ENCODE peak calls at places on chromosomes 11 and 22, in seven cellular contexts. One of them, this sample, is unnamed.

GRCh38 chr11:20355221-20356219 is 8.0 kb upstream of the HTATIP2 start:
- DNase-seq in activated CD8-positive, alpha-beta T cell treated with anti-CD3 and anti-CD28 coated beads, Interleukin-2, amount 10 ng/mL, durations not matched to agents 7 days and 5 days: peak; percentile 59
- DNase-seq in endothelial cell of umbilical vein: peak; percentile 64
- DNase-seq in PC-3: peak; percentile 68
- DNase-seq in NCI-H1105: no peak
- DNase-seq in activated gamma-delta T cell treated with anti-CD3 and anti-CD28 coated beads, Interleukin-2, amount 50 U/mL, for 16 hours: no peak
- DNase-seq in AG20443: peak; percentile 62
- DNase-seq in this sample: peak; percentile 10

GRCh38 chr11:30508594-30508993 is 77.6 kb downstream of the MPPED2 start:
- DNase-seq in activated CD8-positive, alpha-beta T cell treated with anti-CD3 and anti-CD28 coated beads, Interleukin-2, amount 10 ng/mL, durations not matched to agents 7 days and 5 days: no peak
- DNase-seq in endothelial cell of umbilical vein: no peak
- DNase-seq in PC-3: no peak
- DNase-seq in NCI-H1105: no peak
- DNase-seq in activated gamma-delta T cell treated with anti-CD3 and anti-CD28 coated beads, Interleukin-2, amount 50 U/mL, for 16 hours: no peak
- DNase-seq in AG20443: no peak
- DNase-seq in this sample: no peak

GRCh38 chr22:17205432-17205831 is 13.8 kb downstream of the ADA2 start:
- DNase-seq in activated CD8-positive, alpha-beta T cell treated with anti-CD3 and anti-CD28 coated beads, Interleukin-2, amount 10 ng/mL, durations not matched to agents 7 days and 5 days: no peak
- DNase-seq in endothelial cell of umbilical vein: no peak
- DNase-seq in PC-3: no peak
- DNase-seq in NCI-H1105: peak; percentile 17
- DNase-seq in activated gamma-delta T cell treated with anti-CD3 and anti-CD28 coated beads, Interleukin-2, amount 50 U/mL, for 16 hours: no peak
- DNase-seq in AG20443: no peak
- DNase-seq in this sample: no peak

GRCh38 chr11:11916981-11917399 is 75.2 kb downstream of the USP47 start:
- DNase-seq in activated CD8-positive, alpha-beta T cell treated with anti-CD3 and anti-CD28 coated beads, Interleukin-2, amount 10 ng/mL, durations not matched to agents 7 days and 5 days: no peak
- DNase-seq in endothelial cell of umbilical vein: no peak
- DNase-seq in PC-3: peak; percentile 55
- DNase-seq in NCI-H1105: no peak
- DNase-seq in activated gamma-delta T cell treated with anti-CD3 and anti-CD28 coated beads, Interleukin-2, amount 50 U/mL, for 16 hours: no peak
- DNase-seq in AG20443: peak; percentile 50
- DNase-seq in this sample: no peak

GRCh38 chr11:99584822-99585221 is 564.1 kb downstream of the CNTN5 start:
- DNase-seq in activated CD8-positive, alpha-beta T cell treated with anti-CD3 and anti-CD28 coated beads, Interleukin-2, amount 10 ng/mL, durations not matched to agents 7 days and 5 days: no peak
- DNase-seq in endothelial cell of umbilical vein: no peak
- DNase-seq in PC-3: peak; percentile 17
- DNase-seq in NCI-H1105: no peak
- DNase-seq in activated gamma-delta T cell treated with anti-CD3 and anti-CD28 coated beads, Interleukin-2, amount 50 U/mL, for 16 hours: no peak
- DNase-seq in AG20443: no peak
- DNase-seq in this sample: no peak

GRCh38 chr11:44899959-44900358 is 50.7 kb downstream of the TP53I11 start:
- DNase-seq in activated CD8-positive, alpha-beta T cell treated with anti-CD3 and anti-CD28 coated beads, Interleukin-2, amount 10 ng/mL, durations not matched to agents 7 days and 5 days: no peak
- DNase-seq in endothelial cell of umbilical vein: peak; percentile 56
- DNase-seq in PC-3: peak; percentile 39
- DNase-seq in NCI-H1105: no peak
- DNase-seq in activated gamma-delta T cell treated with anti-CD3 and anti-CD28 coated beads, Interleukin-2, amount 50 U/mL, for 16 hours: no peak
- DNase-seq in AG20443: peak; percentile 65
- DNase-seq in this sample: peak; percentile 16

GRCh38 chr11:87301785-87302540 is 264.2 kb downstream of the TMEM135 start:
- DNase-seq in activated CD8-positive, alpha-beta T cell treated with anti-CD3 and anti-CD28 coated beads, Interleukin-2, amount 10 ng/mL, durations not matched to agents 7 days and 5 days: no peak
- DNase-seq in endothelial cell of umbilical vein: peak; percentile 34
- DNase-seq in PC-3: no peak
- DNase-seq in NCI-H1105: no peak
- DNase-seq in activated gamma-delta T cell treated with anti-CD3 and anti-CD28 coated beads, Interleukin-2, amount 50 U/mL, for 16 hours: no peak
- DNase-seq in AG20443: no peak
- DNase-seq in this sample: no peak

GRCh38 chr11:113349528-113349927 is 35.1 kb downstream of the TTC12 start:
- DNase-seq in activated CD8-positive, alpha-beta T cell treated with anti-CD3 and anti-CD28 coated beads, Interleukin-2, amount 10 ng/mL, durations not matched to agents 7 days and 5 days: no peak
- DNase-seq in endothelial cell of umbilical vein: no peak
- DNase-seq in PC-3: no peak
- DNase-seq in NCI-H1105: no peak
- DNase-seq in activated gamma-delta T cell treated with anti-CD3 and anti-CD28 coated beads, Interleukin-2, amount 50 U/mL, for 16 hours: no peak
- DNase-seq in AG20443: no peak
- DNase-seq in this sample: no peak

GRCh38 chr11:116986521-116987105 is 111.6 kb downstream of the SIK3 start:
- DNase-seq in activated CD8-positive, alpha-beta T cell treated with anti-CD3 and anti-CD28 coated beads, Interleukin-2, amount 10 ng/mL, durations not matched to agents 7 days and 5 days: no peak
- DNase-seq in endothelial cell of umbilical vein: no peak
- DNase-seq in PC-3: peak; percentile 97
- DNase-seq in NCI-H1105: no peak
- DNase-seq in activated gamma-delta T cell treated with anti-CD3 and anti-CD28 coated beads, Interleukin-2, amount 50 U/mL, for 16 hours: no peak
- DNase-seq in AG20443: peak; percentile 57
- DNase-seq in this sample: no peak

GRCh38 chr11:45321031-45321595 is 35.0 kb upstream of the SYT13 start:
- DNase-seq in activated CD8-positive, alpha-beta T cell treated with anti-CD3 and anti-CD28 coated beads, Interleukin-2, amount 10 ng/mL, durations not matched to agents 7 days and 5 days: no peak
- DNase-seq in endothelial cell of umbilical vein: no peak
- DNase-seq in PC-3: no peak
- DNase-seq in NCI-H1105: no peak
- DNase-seq in activated gamma-delta T cell treated with anti-CD3 and anti-CD28 coated beads, Interleukin-2, amount 50 U/mL, for 16 hours: no peak
- DNase-seq in AG20443: no peak
- DNase-seq in this sample: no peak

GRCh38 chr11:2827256-2827655 is 58.3 kb downstream of the CDKN1C start:
- DNase-seq in activated CD8-positive, alpha-beta T cell treated with anti-CD3 and anti-CD28 coated beads, Interleukin-2, amount 10 ng/mL, durations not matched to agents 7 days and 5 days: no peak
- DNase-seq in endothelial cell of umbilical vein: no peak
- DNase-seq in PC-3: no peak
- DNase-seq in NCI-H1105: no peak
- DNase-seq in activated gamma-delta T cell treated with anti-CD3 and anti-CD28 coated beads, Interleukin-2, amount 50 U/mL, for 16 hours: no peak
- DNase-seq in AG20443: no peak
- DNase-seq in this sample: no peak

GRCh38 chr11:3123316-3123715 is 41.8 kb downstream of the OSBPL5 start:
- DNase-seq in activated CD8-positive, alpha-beta T cell treated with anti-CD3 and anti-CD28 coated beads, Interleukin-2, amount 10 ng/mL, durations not matched to agents 7 days and 5 days: no peak
- DNase-seq in endothelial cell of umbilical vein: no peak
- DNase-seq in PC-3: no peak
- DNase-seq in NCI-H1105: peak; percentile 90
- DNase-seq in activated gamma-delta T cell treated with anti-CD3 and anti-CD28 coated beads, Interleukin-2, amount 50 U/mL, for 16 hours: no peak
- DNase-seq in AG20443: no peak
- DNase-seq in this sample: no peak

GRCh38 chr11:128521697-128522062 is 65.7 kb downstream of the ETS1 start:
- DNase-seq in activated CD8-positive, alpha-beta T cell treated with anti-CD3 and anti-CD28 coated beads, Interleukin-2, amount 10 ng/mL, durations not matched to agents 7 days and 5 days: peak; percentile 56
- DNase-seq in endothelial cell of umbilical vein: no peak
- DNase-seq in PC-3: no peak
- DNase-seq in NCI-H1105: no peak
- DNase-seq in activated gamma-delta T cell treated with anti-CD3 and anti-CD28 coated beads, Interleukin-2, amount 50 U/mL, for 16 hours: no peak
- DNase-seq in AG20443: peak; percentile 30
- DNase-seq in this sample: no peak

GRCh38 chr11:96189351-96189750 is 153.6 kb downstream of the MAML2 start:
- DNase-seq in activated CD8-positive, alpha-beta T cell treated with anti-CD3 and anti-CD28 coated beads, Interleukin-2, amount 10 ng/mL, durations not matched to agents 7 days and 5 days: no peak
- DNase-seq in endothelial cell of umbilical vein: no peak
- DNase-seq in PC-3: no peak
- DNase-seq in NCI-H1105: no peak
- DNase-seq in activated gamma-delta T cell treated with anti-CD3 and anti-CD28 coated beads, Interleukin-2, amount 50 U/mL, for 16 hours: no peak
- DNase-seq in AG20443: no peak
- DNase-seq in this sample: no peak

GRCh38 chr22:20141186-20142077 is 9.4 kb downstream of the CCDC188 start:
- DNase-seq in activated CD8-positive, alpha-beta T cell treated with anti-CD3 and anti-CD28 coated beads, Interleukin-2, amount 10 ng/mL, durations not matched to agents 7 days and 5 days: no peak
- DNase-seq in endothelial cell of umbilical vein: no peak
- DNase-seq in PC-3: no peak
- DNase-seq in NCI-H1105: no peak
- DNase-seq in activated gamma-delta T cell treated with anti-CD3 and anti-CD28 coated beads, Interleukin-2, amount 50 U/mL, for 16 hours: no peak
- DNase-seq in AG20443: peak; percentile 71
- DNase-seq in this sample: no peak

GRCh38 chr11:73598719-73599379 is 937 bp upstream of the FAM168A start:
- DNase-seq in activated CD8-positive, alpha-beta T cell treated with anti-CD3 and anti-CD28 coated beads, Interleukin-2, amount 10 ng/mL, durations not matched to agents 7 days and 5 days: no peak
- DNase-seq in endothelial cell of umbilical vein: no peak
- DNase-seq in PC-3: no peak
- DNase-seq in NCI-H1105: no peak
- DNase-seq in activated gamma-delta T cell treated with anti-CD3 and anti-CD28 coated beads, Interleukin-2, amount 50 U/mL, for 16 hours: no peak
- DNase-seq in AG20443: no peak
- DNase-seq in this sample: no peak

GRCh38 chr11:131504199-131504949 is 134.0 kb downstream of the NTM start:
- DNase-seq in activated CD8-positive, alpha-beta T cell treated with anti-CD3 and anti-CD28 coated beads, Interleukin-2, amount 10 ng/mL, durations not matched to agents 7 days and 5 days: no peak
- DNase-seq in endothelial cell of umbilical vein: no peak
- DNase-seq in PC-3: peak; percentile 29
- DNase-seq in NCI-H1105: peak; percentile 88
- DNase-seq in activated gamma-delta T cell treated with anti-CD3 and anti-CD28 coated beads, Interleukin-2, amount 50 U/mL, for 16 hours: no peak
- DNase-seq in AG20443: no peak
- DNase-seq in this sample: no peak

GRCh38 chr11:120660024-120660565 is 148.5 kb downstream of the GRIK4 start:
- DNase-seq in activated CD8-positive, alpha-beta T cell treated with anti-CD3 and anti-CD28 coated beads, Interleukin-2, amount 10 ng/mL, durations not matched to agents 7 days and 5 days: peak; percentile 38
- DNase-seq in endothelial cell of umbilical vein: peak; percentile 19
- DNase-seq in PC-3: peak; percentile 55
- DNase-seq in NCI-H1105: no peak
- DNase-seq in activated gamma-delta T cell treated with anti-CD3 and anti-CD28 coated beads, Interleukin-2, amount 50 U/mL, for 16 hours: no peak
- DNase-seq in AG20443: peak; percentile 61
- DNase-seq in this sample: no peak

GRCh38 chr11:68040957-68041591 is 2.2 kb downstream of the TCIRG1 start:
- DNase-seq in activated CD8-positive, alpha-beta T cell treated with anti-CD3 and anti-CD28 coated beads, Interleukin-2, amount 10 ng/mL, durations not matched to agents 7 days and 5 days: no peak
- DNase-seq in endothelial cell of umbilical vein: no peak
- DNase-seq in PC-3: no peak
- DNase-seq in NCI-H1105: no peak
- DNase-seq in activated gamma-delta T cell treated with anti-CD3 and anti-CD28 coated beads, Interleukin-2, amount 50 U/mL, for 16 hours: no peak
- DNase-seq in AG20443: no peak
- DNase-seq in this sample: no peak

GRCh38 chr22:20136603-20136873 is 4.9 kb downstream of the ZDHHC8 start:
- DNase-seq in activated CD8-positive, alpha-beta T cell treated with anti-CD3 and anti-CD28 coated beads, Interleukin-2, amount 10 ng/mL, durations not matched to agents 7 days and 5 days: no peak
- DNase-seq in endothelial cell of umbilical vein: no peak
- DNase-seq in PC-3: no peak
- DNase-seq in NCI-H1105: no peak
- DNase-seq in activated gamma-delta T cell treated with anti-CD3 and anti-CD28 coated beads, Interleukin-2, amount 50 U/mL, for 16 hours: no peak
- DNase-seq in AG20443: no peak
- DNase-seq in this sample: no peak